ENCODE peak calls at places on chromosomes 12 and 14, in five cellular contexts. One of them, this sample, is unnamed.

GRCh38 chr14:52802597-52802996 is 11.2 kb upstream of the GNPNAT1 start:
- DNase-seq in HCT116: no peak
- DNase-seq in GM12878: no peak
- DNase-seq in H1: no peak
- DNase-seq in HepG2: no peak
- DNase-seq in this sample: no peak

GRCh38 chr12:30613119-30613830 is 82.4 kb downstream of the IPO8 start:
- DNase-seq in HepG2: peak; percentile 71
- DNase-seq in H1: no peak
- DNase-seq in HCT116: no peak
- DNase-seq in GM12878: no peak
- DNase-seq in this sample: no peak

GRCh38 chr12:132067182-132067581 is 76.9 kb downstream of the DDX51 start:
- DNase-seq in HCT116: no peak
- DNase-seq in GM12878: no peak
- DNase-seq in H1: no peak
- DNase-seq in HepG2: no peak
- DNase-seq in this sample: no peak

GRCh38 chr12:12387521-12387920 is 30.6 kb downstream of the BORCS5 start:
- DNase-seq in GM12878: no peak
- DNase-seq in HCT116: no peak
- DNase-seq in H1: no peak
- DNase-seq in HepG2: no peak
- DNase-seq in this sample: no peak

GRCh38 chr14:35391388-35391710 is 13.2 kb downstream of the NFKBIA start:
- DNase-seq in GM12878: no peak
- DNase-seq in H1: no peak
- DNase-seq in HepG2: no peak
- DNase-seq in HCT116: no peak
- DNase-seq in this sample: no peak

GRCh38 chr14:45199246-45199645 is 53.8 kb downstream of the MIS18BP1 start:
- DNase-seq in GM12878: no peak
- DNase-seq in HepG2: no peak
- DNase-seq in HCT116: no peak
- DNase-seq in H1: no peak
- DNase-seq in this sample: no peak

GRCh38 chr12:131987552-131987951 is 37.8 kb downstream of the EP400 start:
- DNase-seq in HepG2: no peak
- DNase-seq in HCT116: no peak
- DNase-seq in GM12878: no peak
- DNase-seq in H1: peak; percentile 35
- DNase-seq in this sample: no peak

GRCh38 chr12:68119250-68119649 is 40.3 kb downstream of the IFNG start:
- DNase-seq in HCT116: no peak
- DNase-seq in HepG2: no peak
- DNase-seq in GM12878: no peak
- DNase-seq in H1: no peak
- DNase-seq in this sample: no peak

GRCh38 chr12:57042695-57043094 is 7.2 kb downstream of the MYO1A start:
- DNase-seq in H1: no peak
- DNase-seq in HCT116: no peak
- DNase-seq in GM12878: no peak
- DNase-seq in HepG2: no peak
- DNase-seq in this sample: no peak

GRCh38 chr12:131132118-131132892 is 178.6 kb downstream of the ADGRD1 start:
- DNase-seq in HCT116: peak; percentile 47
- DNase-seq in H1: peak; percentile 96
- DNase-seq in GM12878: no peak
- DNase-seq in HepG2: peak; percentile 53
- DNase-seq in this sample: peak; percentile 94

GRCh38 chr12:46332260-46332659 is 40.3 kb downstream of the SLC38A2 start:
- DNase-seq in H1: no peak
- DNase-seq in HCT116: no peak
- DNase-seq in HepG2: peak; percentile 9
- DNase-seq in GM12878: no peak
- DNase-seq in this sample: no peak

GRCh38 chr12:93086288-93086727 is 157.2 kb upstream of the EEA1 start:
- DNase-seq in H1: no peak
- DNase-seq in HepG2: no peak
- DNase-seq in HCT116: no peak
- DNase-seq in GM12878: no peak
- DNase-seq in this sample: no peak

GRCh38 chr12:60100150-60100549 is 504.3 kb downstream of the SLC16A7 start:
- DNase-seq in HepG2: no peak
- DNase-seq in H1: no peak
- DNase-seq in HCT116: no peak
- DNase-seq in GM12878: no peak
- DNase-seq in this sample: no peak

GRCh38 chr12:14924541-14924940 is 13.8 kb downstream of the ERP27 start:
- DNase-seq in HepG2: no peak
- DNase-seq in H1: no peak
- DNase-seq in HCT116: no peak
- DNase-seq in GM12878: no peak
- DNase-seq in this sample: no peak

GRCh38 chr12:56565510-56566101 is 44.0 kb downstream of the RBMS2 start:
- DNase-seq in HepG2: peak; percentile 54
- DNase-seq in HCT116: no peak
- DNase-seq in H1: peak; percentile 53
- DNase-seq in GM12878: no peak
- DNase-seq in this sample: peak; percentile 47

GRCh38 chr12:50862316-50862715 is 19.6 kb downstream of the TMPRSS12 start:
- DNase-seq in GM12878: no peak
- DNase-seq in HepG2: no peak
- DNase-seq in HCT116: no peak
- DNase-seq in H1: no peak
- DNase-seq in this sample: no peak

GRCh38 chr12:114625294-114625851 is 58.6 kb downstream of the TBX3 start:
- DNase-seq in HCT116: peak; percentile 52
- DNase-seq in GM12878: no peak
- DNase-seq in HepG2: peak; percentile 74
- DNase-seq in H1: peak; percentile 88
- DNase-seq in this sample: peak; percentile 83

GRCh38 chr12:124451637-124452243 is 115.7 kb downstream of the NCOR2 start:
- DNase-seq in H1: no peak
- DNase-seq in HepG2: no peak
- DNase-seq in GM12878: no peak
- DNase-seq in HCT116: no peak
- DNase-seq in this sample: no peak

GRCh38 chr14:85813040-85813439 is 283.1 kb downstream of the FLRT2 start:
- DNase-seq in HepG2: no peak
- DNase-seq in HCT116: no peak
- DNase-seq in H1: no peak
- DNase-seq in GM12878: no peak
- DNase-seq in this sample: no peak

GRCh38 chr12:76337583-76337982 is 10.6 kb downstream of the BBS10 start:
- DNase-seq in H1: no peak
- DNase-seq in HCT116: no peak
- DNase-seq in HepG2: no peak
- DNase-seq in GM12878: no peak
- DNase-seq in this sample: no peak

GRCh38 chr14:76126066-76126465 is 25.7 kb upstream of the GPATCH2L start:
- DNase-seq in HepG2: no peak
- DNase-seq in HCT116: no peak
- DNase-seq in GM12878: no peak
- DNase-seq in H1: no peak
- DNase-seq in this sample: no peak

GRCh38 chr14:34201909-34202622 is 251.2 kb upstream of the EGLN3 start:
- DNase-seq in GM12878: no peak
- DNase-seq in HepG2: no peak
- DNase-seq in HCT116: no peak
- DNase-seq in H1: no peak
- DNase-seq in this sample: no peak

GRCh38 chr14:34198096-34198495 is 247.2 kb upstream of the EGLN3 start:
- DNase-seq in H1: no peak
- DNase-seq in HepG2: no peak
- DNase-seq in GM12878: no peak
- DNase-seq in HCT116: no peak
- DNase-seq in this sample: no peak

GRCh38 chr14:34204774-34205173 is 253.9 kb upstream of the EGLN3 start:
- DNase-seq in HepG2: no peak
- DNase-seq in H1: no peak
- DNase-seq in HCT116: no peak
- DNase-seq in GM12878: no peak
- DNase-seq in this sample: no peak

GRCh38 chr14:34203271-34203722 is 252.4 kb upstream of the EGLN3 start:
- DNase-seq in HepG2: no peak
- DNase-seq in HCT116: no peak
- DNase-seq in H1: no peak
- DNase-seq in GM12878: no peak
- DNase-seq in this sample: no peak

DNA sequence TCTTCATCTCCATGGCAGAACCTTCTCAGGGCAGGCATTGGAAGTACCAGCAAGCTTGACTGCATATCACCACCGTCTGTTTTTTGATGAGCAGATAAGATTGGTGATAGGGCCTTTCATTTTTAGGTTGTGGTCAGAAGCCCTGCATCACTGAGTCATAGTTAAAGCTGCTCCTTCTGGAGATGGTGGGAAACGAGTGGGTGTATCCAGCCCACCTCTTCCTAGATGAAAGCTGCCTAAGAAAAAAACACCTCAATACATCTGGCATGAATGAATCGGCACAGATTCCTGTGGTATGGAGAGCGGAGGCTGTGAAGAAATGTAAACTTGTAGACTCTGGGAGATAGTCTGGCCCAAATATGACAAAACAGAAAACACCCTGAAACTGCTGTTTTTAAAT is 248.7 kb upstream of the EGLN3 start:
- DNase-seq in HCT116: no peak
- DNase-seq in GM12878: no peak
- DNase-seq in HepG2: no peak
- DNase-seq in H1: no peak
- DNase-seq in this sample: no peak
- TF ChIP-seq ATF3 in HCT116: no peak
- TF ChIP-seq ATF3 in GM12878: no peak
- TF ChIP-seq ATF3 in HepG2: no peak
- TF ChIP-seq ATF3 in H1: no peak
- TF ChIP-seq ATF3 in this sample: no peak

DNA sequence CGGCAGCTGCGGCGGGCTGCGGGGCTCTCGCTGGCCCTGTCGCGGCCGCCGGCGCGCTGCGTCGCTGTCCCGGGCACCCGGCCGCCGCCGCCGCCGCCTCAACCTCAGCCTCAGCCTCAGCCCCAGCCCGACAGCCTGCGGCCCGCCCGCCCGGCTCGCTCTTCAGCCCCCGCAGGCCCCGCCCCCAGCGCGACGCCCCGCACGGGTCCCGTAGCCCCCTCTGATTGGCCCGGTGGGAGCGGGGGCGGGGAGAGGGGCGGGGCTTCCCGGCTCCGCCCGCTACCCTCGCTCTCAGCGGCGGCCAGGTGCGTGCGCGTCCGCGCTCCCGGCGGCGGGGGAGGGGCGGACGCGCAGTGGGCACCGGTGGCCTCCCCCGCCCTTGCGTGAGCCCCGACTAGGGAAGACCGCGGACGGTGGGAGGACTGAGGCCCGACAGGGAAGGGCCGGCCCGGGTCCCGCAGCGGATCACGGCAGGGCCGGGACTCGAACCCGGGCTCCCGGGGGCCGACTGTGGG is at the start of gene PPP1R13B:
- DNase-seq in GM12878: peak; percentile 40
- DNase-seq in HepG2: peak; percentile 78
- DNase-seq in HCT116: peak; percentile 65
- DNase-seq in H1: peak; percentile 94
- DNase-seq in this sample: peak; percentile 95
- TF ChIP-seq ATF3 in GM12878: no peak
- TF ChIP-seq ATF3 in HepG2: no peak
- TF ChIP-seq ATF3 in HCT116: no peak
- TF ChIP-seq ATF3 in H1: no peak
- TF ChIP-seq ATF3 in this sample: no peak

GRCh38 chr14:37145395-37145794 is 27.0 kb downstream of the SLC25A21 start:
- DNase-seq in HepG2: no peak
- DNase-seq in HCT116: no peak
- DNase-seq in GM12878: no peak
- DNase-seq in H1: no peak
- DNase-seq in this sample: no peak

GRCh38 chr14:37143500-37143874 is 28.9 kb downstream of the SLC25A21 start:
- DNase-seq in HCT116: no peak
- DNase-seq in HepG2: no peak
- DNase-seq in H1: no peak
- DNase-seq in GM12878: no peak
- DNase-seq in this sample: no peak

GRCh38 chr14:37144729-37145363 is 27.6 kb downstream of the SLC25A21 start:
- DNase-seq in H1: no peak
- DNase-seq in HepG2: no peak
- DNase-seq in GM12878: no peak
- DNase-seq in HCT116: no peak
- DNase-seq in this sample: no peak

GRCh38 chr14:37150414-37150813 is 22.0 kb downstream of the SLC25A21 start:
- DNase-seq in HepG2: peak; percentile 63
- DNase-seq in HCT116: no peak
- DNase-seq in GM12878: no peak
- DNase-seq in H1: no peak
- DNase-seq in this sample: no peak

GRCh38 chr14:37147310-37147875 is 25.0 kb downstream of the SLC25A21 start:
- DNase-seq in H1: no peak
- DNase-seq in GM12878: no peak
- DNase-seq in HCT116: no peak
- DNase-seq in HepG2: no peak
- DNase-seq in this sample: no peak
- TF ChIP-seq ATF3 in H1: no peak
- TF ChIP-seq ATF3 in GM12878: no peak
- TF ChIP-seq ATF3 in HCT116: no peak
- TF ChIP-seq ATF3 in HepG2: no peak
- TF ChIP-seq ATF3 in this sample: no peak

GRCh38 chr12:5904969-5905368 is 40.1 kb downstream of the ANO2 start:
- DNase-seq in GM12878: no peak
- DNase-seq in HCT116: no peak
- DNase-seq in HepG2: no peak
- DNase-seq in H1: no peak
- DNase-seq in this sample: no peak
- TF ChIP-seq ATF3 in GM12878: no peak
- TF ChIP-seq ATF3 in HCT116: no peak
- TF ChIP-seq ATF3 in HepG2: no peak
- TF ChIP-seq ATF3 in H1: no peak
- TF ChIP-seq ATF3 in this sample: no peak

GRCh38 chr12:128402481-128402880 is 135.5 kb downstream of the TMEM132C start:
- DNase-seq in HepG2: no peak
- DNase-seq in H1: peak; percentile 75
- DNase-seq in GM12878: no peak
- DNase-seq in HCT116: no peak
- DNase-seq in this sample: no peak
- TF ChIP-seq ATF3 in HepG2: no peak
- TF ChIP-seq ATF3 in H1: no peak
- TF ChIP-seq ATF3 in GM12878: no peak
- TF ChIP-seq ATF3 in HCT116: no peak
- TF ChIP-seq ATF3 in this sample: no peak

GRCh38 chr14:89507926-89508460 is 91.0 kb upstream of the FOXN3 start:
- DNase-seq in GM12878: no peak
- DNase-seq in H1: no peak
- DNase-seq in HCT116: peak; percentile 38
- DNase-seq in HepG2: no peak
- DNase-seq in this sample: no peak
- TF ChIP-seq ATF3 in GM12878: no peak
- TF ChIP-seq ATF3 in H1: no peak
- TF ChIP-seq ATF3 in HCT116: no peak
- TF ChIP-seq ATF3 in HepG2: no peak
- TF ChIP-seq ATF3 in this sample: no peak

This sample was measured in WTC11.